ENCODE peak calls at places on chromosomes 5 and 9, in seven cellular contexts. One of them, this sample, is unnamed.

GRCh38 chr9:110303136-110303535 is 34.5 kb downstream of the TXNDC8 start:
- DNase-seq in A549: no peak
- DNase-seq in cardiac fibroblast: peak; percentile 69
- DNase-seq in lower leg skin: no peak
- DNase-seq in fibroblast of lung: peak; percentile 86
- DNase-seq in right cardiac atrium: no peak
- DNase-seq in SJSA1: no peak
- DNase-seq in this sample: peak; percentile 72

GRCh38 chr5:107263387-107264003 is 407.2 kb downstream of the EFNA5 start:
- DNase-seq in A549: no peak
- DNase-seq in cardiac fibroblast: no peak
- DNase-seq in lower leg skin: no peak
- DNase-seq in fibroblast of lung: peak; percentile 48
- DNase-seq in right cardiac atrium: no peak
- DNase-seq in SJSA1: no peak
- DNase-seq in this sample: no peak

GRCh38 chr5:139872052-139872766 is 76.6 kb downstream of the PSD2 start:
- DNase-seq in A549: no peak
- DNase-seq in cardiac fibroblast: no peak
- DNase-seq in lower leg skin: no peak
- DNase-seq in fibroblast of lung: no peak
- DNase-seq in right cardiac atrium: no peak
- DNase-seq in SJSA1: no peak
- DNase-seq in this sample: no peak

GRCh38 chr9:277595-278330 is 63.1 kb downstream of the DOCK8 start:
- DNase-seq in A549: no peak
- DNase-seq in cardiac fibroblast: no peak
- DNase-seq in lower leg skin: no peak
- DNase-seq in fibroblast of lung: no peak
- DNase-seq in right cardiac atrium: no peak
- DNase-seq in SJSA1: no peak
- DNase-seq in this sample: no peak

GRCh38 chr5:121108725-121109124 is 644.6 kb downstream of the PRR16 start:
- DNase-seq in A549: no peak
- DNase-seq in cardiac fibroblast: no peak
- DNase-seq in lower leg skin: no peak
- DNase-seq in fibroblast of lung: no peak
- DNase-seq in right cardiac atrium: peak; percentile 32
- DNase-seq in SJSA1: peak; percentile 37
- DNase-seq in this sample: no peak

GRCh38 chr5:132756542-132756941 is 9.3 kb downstream of the CCNI2 start:
- DNase-seq in A549: no peak
- DNase-seq in cardiac fibroblast: no peak
- DNase-seq in lower leg skin: no peak
- DNase-seq in fibroblast of lung: no peak
- DNase-seq in right cardiac atrium: no peak
- DNase-seq in SJSA1: no peak
- DNase-seq in this sample: no peak

GRCh38 chr5:135031813-135032612 is 2.0 kb downstream of the PITX1 start:
- DNase-seq in A549: no peak
- DNase-seq in cardiac fibroblast: no peak
- DNase-seq in lower leg skin: no peak
- DNase-seq in fibroblast of lung: peak; percentile 36
- DNase-seq in right cardiac atrium: no peak
- DNase-seq in SJSA1: no peak
- DNase-seq in this sample: no peak

GRCh38 chr5:32170303-32171170 is 3.6 kb downstream of the GOLPH3 start:
- DNase-seq in A549: peak; percentile 20
- DNase-seq in cardiac fibroblast: peak; percentile 73
- DNase-seq in lower leg skin: no peak
- DNase-seq in fibroblast of lung: peak; percentile 96
- DNase-seq in right cardiac atrium: no peak
- DNase-seq in SJSA1: no peak
- DNase-seq in this sample: peak; percentile 95

GRCh38 chr5:13957032-13957645 is 12.7 kb upstream of the DNAH5 start:
- DNase-seq in A549: peak; percentile 68
- DNase-seq in cardiac fibroblast: peak; percentile 61
- DNase-seq in lower leg skin: no peak
- DNase-seq in fibroblast of lung: peak; percentile 58
- DNase-seq in right cardiac atrium: no peak
- DNase-seq in SJSA1: no peak
- DNase-seq in this sample: peak; percentile 67

GRCh38 chr9:131117111-131117761 is 8.2 kb upstream of the NUP214 start:
- DNase-seq in A549: no peak
- DNase-seq in cardiac fibroblast: peak; percentile 36
- DNase-seq in lower leg skin: no peak
- DNase-seq in fibroblast of lung: no peak
- DNase-seq in right cardiac atrium: no peak
- DNase-seq in SJSA1: no peak
- DNase-seq in this sample: no peak

GRCh38 chr5:151770383-151771258 is 1.1 kb upstream of the G3BP1 start:
- DNase-seq in A549: peak; percentile 52
- DNase-seq in cardiac fibroblast: peak; percentile 92
- DNase-seq in lower leg skin: peak; percentile 96
- DNase-seq in fibroblast of lung: peak; percentile 85
- DNase-seq in right cardiac atrium: peak; percentile 94
- DNase-seq in SJSA1: peak; percentile 82
- DNase-seq in this sample: peak; percentile 80

GRCh38 chr5:149404746-149405549 is 25.9 kb upstream of the IL17B start:
- DNase-seq in A549: peak; percentile 50
- DNase-seq in cardiac fibroblast: peak; percentile 57
- DNase-seq in lower leg skin: no peak
- DNase-seq in fibroblast of lung: peak; percentile 90
- DNase-seq in right cardiac atrium: no peak
- DNase-seq in SJSA1: peak; percentile 93
- DNase-seq in this sample: peak; percentile 93

GRCh38 chr5:180545248-180545647 is 46.1 kb downstream of the SCGB3A1 start:
- DNase-seq in A549: no peak
- DNase-seq in cardiac fibroblast: no peak
- DNase-seq in lower leg skin: no peak
- DNase-seq in fibroblast of lung: no peak
- DNase-seq in right cardiac atrium: no peak
- DNase-seq in SJSA1: no peak
- DNase-seq in this sample: no peak
- H3K4me3 ChIP-seq in A549: no peak overlapping the region
- H3K4me3 ChIP-seq in cardiac fibroblast: no peak overlapping the region
- H3K4me3 ChIP-seq in lower leg skin: no peak overlapping the region
- H3K4me3 ChIP-seq in fibroblast of lung: no peak overlapping the region
- H3K4me3 ChIP-seq in right cardiac atrium: no peak overlapping the region
- H3K4me3 ChIP-seq in SJSA1: no peak overlapping the region
- H3K4me3 ChIP-seq in this sample: no peak overlapping the region

DNA sequence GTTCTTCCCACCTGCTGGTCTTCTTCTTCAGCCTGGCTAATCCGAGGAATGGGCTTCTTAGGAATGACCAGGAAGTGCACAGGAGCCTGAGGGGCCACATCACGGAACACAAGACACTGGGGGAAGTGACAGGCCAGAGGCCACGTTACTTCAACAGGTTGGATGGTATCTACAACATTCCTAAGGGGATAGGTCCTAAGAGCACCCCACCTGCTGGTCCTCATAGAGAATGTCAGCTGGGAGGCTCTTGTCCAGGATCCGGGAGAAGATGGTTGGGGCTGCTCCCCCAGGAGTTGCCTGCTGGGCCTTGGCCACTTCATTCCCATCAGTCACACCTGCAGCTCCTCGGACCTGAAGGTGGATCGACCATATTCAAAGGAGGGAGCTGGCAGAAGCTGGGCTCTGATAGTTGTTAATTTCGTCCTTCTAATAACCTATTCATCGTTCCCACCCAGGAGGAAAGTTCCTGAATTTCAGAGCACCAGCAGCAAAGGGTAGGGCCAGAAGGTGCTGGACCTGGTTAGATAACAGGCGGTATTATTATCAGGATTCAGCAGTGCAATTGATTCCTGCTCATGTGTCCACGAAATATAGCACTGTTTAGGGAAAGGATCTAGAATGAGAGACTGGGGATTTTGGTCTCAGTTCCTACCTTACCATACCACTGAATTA is 1.3 kb downstream of the HINT2 start:
- DNase-seq in A549: peak; percentile 79
- DNase-seq in cardiac fibroblast: peak; percentile 28
- DNase-seq in lower leg skin: no peak
- DNase-seq in fibroblast of lung: no peak
- DNase-seq in right cardiac atrium: no peak
- DNase-seq in SJSA1: no peak
- DNase-seq in this sample: peak; percentile 39
- H3K4me3 ChIP-seq in A549: peak overlapping the region; percentile 73
- H3K4me3 ChIP-seq in cardiac fibroblast: no peak overlapping the region
- H3K4me3 ChIP-seq in lower leg skin: no peak overlapping the region
- H3K4me3 ChIP-seq in fibroblast of lung: no peak overlapping the region
- H3K4me3 ChIP-seq in right cardiac atrium: no peak overlapping the region
- H3K4me3 ChIP-seq in SJSA1: no peak overlapping the region
- H3K4me3 ChIP-seq in this sample: no peak overlapping the region

DNA sequence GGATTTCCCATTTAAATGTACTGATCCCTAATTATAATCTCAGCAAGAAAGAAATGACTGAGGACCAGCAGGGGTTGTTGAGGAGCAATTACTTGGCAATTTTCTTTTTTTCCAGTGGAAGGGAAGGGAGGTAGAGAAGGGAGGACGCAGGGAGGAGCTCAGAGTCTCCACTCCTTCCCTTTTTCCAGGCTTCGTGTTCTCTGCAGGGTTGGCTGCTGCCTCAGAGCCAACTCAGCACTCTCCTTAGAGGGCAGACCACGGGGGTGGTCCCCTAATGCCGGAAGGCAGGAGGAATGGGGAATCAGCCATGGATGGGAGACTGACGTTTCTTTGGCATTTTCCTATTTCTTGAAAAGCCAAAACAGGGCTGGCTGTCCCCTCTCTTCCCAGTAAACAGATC is 39.5 kb upstream of the LCP2 start:
- DNase-seq in A549: no peak
- DNase-seq in cardiac fibroblast: no peak
- DNase-seq in lower leg skin: peak; percentile 20
- DNase-seq in fibroblast of lung: no peak
- DNase-seq in right cardiac atrium: no peak
- DNase-seq in SJSA1: no peak
- DNase-seq in this sample: no peak
- H3K4me3 ChIP-seq in A549: no peak overlapping the region
- H3K4me3 ChIP-seq in cardiac fibroblast: no peak overlapping the region
- H3K4me3 ChIP-seq in lower leg skin: no peak overlapping the region
- H3K4me3 ChIP-seq in fibroblast of lung: no peak overlapping the region
- H3K4me3 ChIP-seq in right cardiac atrium: no peak overlapping the region
- H3K4me3 ChIP-seq in SJSA1: no peak overlapping the region
- H3K4me3 ChIP-seq in this sample: no peak overlapping the region

GRCh38 chr9:125835655-125836054 is 88.5 kb downstream of the PBX3 start:
- DNase-seq in A549: no peak
- DNase-seq in cardiac fibroblast: no peak
- DNase-seq in lower leg skin: no peak
- DNase-seq in fibroblast of lung: no peak
- DNase-seq in right cardiac atrium: no peak
- DNase-seq in SJSA1: no peak
- DNase-seq in this sample: no peak
- H3K4me3 ChIP-seq in A549: no peak overlapping the region
- H3K4me3 ChIP-seq in cardiac fibroblast: no peak overlapping the region
- H3K4me3 ChIP-seq in lower leg skin: no peak overlapping the region
- H3K4me3 ChIP-seq in fibroblast of lung: no peak overlapping the region
- H3K4me3 ChIP-seq in right cardiac atrium: no peak overlapping the region
- H3K4me3 ChIP-seq in SJSA1: no peak overlapping the region
- H3K4me3 ChIP-seq in this sample: no peak overlapping the region

GRCh38 chr9:98530806-98531386 is 177.8 kb downstream of the GABBR2 start:
- DNase-seq in A549: no peak
- DNase-seq in cardiac fibroblast: no peak
- DNase-seq in lower leg skin: no peak
- DNase-seq in fibroblast of lung: no peak
- DNase-seq in right cardiac atrium: no peak
- DNase-seq in SJSA1: no peak
- DNase-seq in this sample: no peak

GRCh38 chr9:98532574-98532973 is 176.2 kb downstream of the GABBR2 start:
- DNase-seq in A549: no peak
- DNase-seq in cardiac fibroblast: no peak
- DNase-seq in lower leg skin: no peak
- DNase-seq in fibroblast of lung: no peak
- DNase-seq in right cardiac atrium: no peak
- DNase-seq in SJSA1: no peak
- DNase-seq in this sample: peak; percentile 67

GRCh38 chr9:98533866-98534265 is 174.9 kb downstream of the GABBR2 start:
- DNase-seq in A549: no peak
- DNase-seq in cardiac fibroblast: no peak
- DNase-seq in lower leg skin: no peak
- DNase-seq in fibroblast of lung: no peak
- DNase-seq in right cardiac atrium: no peak
- DNase-seq in SJSA1: no peak
- DNase-seq in this sample: no peak

GRCh38 chr9:98533132-98533531 is 175.6 kb downstream of the GABBR2 start:
- DNase-seq in A549: no peak
- DNase-seq in cardiac fibroblast: no peak
- DNase-seq in lower leg skin: no peak
- DNase-seq in fibroblast of lung: no peak
- DNase-seq in right cardiac atrium: no peak
- DNase-seq in SJSA1: no peak
- DNase-seq in this sample: peak; percentile 60

DNA sequence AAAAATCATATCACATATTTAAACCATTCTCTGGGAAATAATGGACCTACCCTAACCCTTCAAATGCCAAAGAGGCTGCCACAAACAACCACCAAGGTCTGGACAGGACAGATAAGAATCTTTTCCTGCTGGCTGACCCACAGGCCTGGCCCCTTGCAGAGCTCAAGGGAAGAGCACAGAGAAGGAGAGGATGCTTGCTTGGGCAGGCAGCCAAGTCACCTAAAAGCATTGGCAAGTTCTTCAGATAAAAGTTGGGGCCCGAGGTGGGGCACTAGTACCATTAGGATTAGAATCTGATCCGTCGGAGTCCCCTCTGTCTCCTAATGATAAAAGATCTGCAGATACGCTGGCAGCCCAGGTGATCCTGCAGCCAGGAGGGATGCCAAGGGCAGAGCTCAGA is 176.6 kb downstream of the GABBR2 start:
- DNase-seq in A549: no peak
- DNase-seq in cardiac fibroblast: no peak
- DNase-seq in lower leg skin: no peak
- DNase-seq in fibroblast of lung: no peak
- DNase-seq in right cardiac atrium: no peak
- DNase-seq in SJSA1: no peak
- DNase-seq in this sample: no peak
- H3K4me3 ChIP-seq in A549: no peak overlapping the region
- H3K4me3 ChIP-seq in cardiac fibroblast: no peak overlapping the region
- H3K4me3 ChIP-seq in lower leg skin: no peak overlapping the region
- H3K4me3 ChIP-seq in fibroblast of lung: no peak overlapping the region
- H3K4me3 ChIP-seq in right cardiac atrium: no peak overlapping the region
- H3K4me3 ChIP-seq in SJSA1: no peak overlapping the region
- H3K4me3 ChIP-seq in this sample: no peak overlapping the region

GRCh38 chr5:142600611-142601360 is 85.1 kb downstream of the FGF1 start:
- DNase-seq in A549: peak; percentile 31
- DNase-seq in cardiac fibroblast: peak; percentile 70
- DNase-seq in lower leg skin: peak; percentile 84
- DNase-seq in fibroblast of lung: peak; percentile 88
- DNase-seq in right cardiac atrium: peak; percentile 83
- DNase-seq in SJSA1: peak; percentile 92
- DNase-seq in this sample: peak; percentile 49

GRCh38 chr5:142598338-142598700 is 87.6 kb downstream of the FGF1 start:
- DNase-seq in A549: no peak
- DNase-seq in cardiac fibroblast: no peak
- DNase-seq in lower leg skin: no peak
- DNase-seq in fibroblast of lung: no peak
- DNase-seq in right cardiac atrium: no peak
- DNase-seq in SJSA1: no peak
- DNase-seq in this sample: no peak

GRCh38 chr5:142600092-142600491 is 85.8 kb downstream of the FGF1 start:
- DNase-seq in A549: no peak
- DNase-seq in cardiac fibroblast: no peak
- DNase-seq in lower leg skin: no peak
- DNase-seq in fibroblast of lung: no peak
- DNase-seq in right cardiac atrium: no peak
- DNase-seq in SJSA1: peak; percentile 62
- DNase-seq in this sample: no peak

GRCh38 chr5:142602720-142603245 is 83.1 kb downstream of the FGF1 start:
- DNase-seq in A549: peak; percentile 36
- DNase-seq in cardiac fibroblast: no peak
- DNase-seq in lower leg skin: no peak
- DNase-seq in fibroblast of lung: no peak
- DNase-seq in right cardiac atrium: no peak
- DNase-seq in SJSA1: no peak
- DNase-seq in this sample: no peak

GRCh38 chr5:142601432-142601831 is 84.5 kb downstream of the FGF1 start:
- DNase-seq in A549: peak; percentile 42
- DNase-seq in cardiac fibroblast: no peak
- DNase-seq in lower leg skin: no peak
- DNase-seq in fibroblast of lung: no peak
- DNase-seq in right cardiac atrium: no peak
- DNase-seq in SJSA1: peak; percentile 71
- DNase-seq in this sample: no peak
- H3K4me3 ChIP-seq in A549: no peak overlapping the region
- H3K4me3 ChIP-seq in cardiac fibroblast: no peak overlapping the region
- H3K4me3 ChIP-seq in lower leg skin: no peak overlapping the region
- H3K4me3 ChIP-seq in fibroblast of lung: no peak overlapping the region
- H3K4me3 ChIP-seq in right cardiac atrium: no peak overlapping the region
- H3K4me3 ChIP-seq in SJSA1: no peak overlapping the region
- H3K4me3 ChIP-seq in this sample: no peak overlapping the region